ENCODE peak calls at places on chromosomes 11 and 22, in ten cellular contexts. One of them, this sample, is unnamed.

GRCh38 chr22:38413085-38414008 is 41.7 kb downstream of the KCNJ4 start:
- DNase-seq in NCI-H1417: peak; percentile 12
- DNase-seq in lower lobe of right lung: peak; percentile 46
- DNase-seq in cardiac muscle cell: peak; percentile 42
- DNase-seq in thoracic aorta: no peak
- DNase-seq in B cell: no peak
- DNase-seq in hypothalamus: no peak
- DNase-seq in hippocampal formation: no peak
- DNase-seq in EH: peak; percentile 36
- DNase-seq in stimulated activated CD4-positive, alpha-beta T cell treated with anti-CD3 and anti-CD28 coated beads, Interleukin-4, amount 100 ng/mL, for 1 hour: no peak
- DNase-seq in this sample: peak; percentile 63

GRCh38 chr22:23501244-23501643 is 78.8 kb downstream of the IGLL1 start:
- DNase-seq in NCI-H1417: no peak
- DNase-seq in lower lobe of right lung: peak; percentile 2
- DNase-seq in cardiac muscle cell: no peak
- DNase-seq in thoracic aorta: no peak
- DNase-seq in B cell: no peak
- DNase-seq in hypothalamus: no peak
- DNase-seq in hippocampal formation: no peak
- DNase-seq in EH: no peak
- DNase-seq in stimulated activated CD4-positive, alpha-beta T cell treated with anti-CD3 and anti-CD28 coated beads, Interleukin-4, amount 100 ng/mL, for 1 hour: no peak
- DNase-seq in this sample: no peak

GRCh38 chr11:121152764-121153163 is 51.7 kb downstream of the TECTA start:
- DNase-seq in NCI-H1417: peak; percentile 89
- DNase-seq in lower lobe of right lung: no peak
- DNase-seq in cardiac muscle cell: no peak
- DNase-seq in thoracic aorta: no peak
- DNase-seq in B cell: no peak
- DNase-seq in hypothalamus: no peak
- DNase-seq in hippocampal formation: no peak
- DNase-seq in EH: no peak
- DNase-seq in stimulated activated CD4-positive, alpha-beta T cell treated with anti-CD3 and anti-CD28 coated beads, Interleukin-4, amount 100 ng/mL, for 1 hour: no peak
- DNase-seq in this sample: no peak

GRCh38 chr22:23414727-23415489 is 165.2 kb downstream of the IGLL1 start:
- DNase-seq in NCI-H1417: no peak
- DNase-seq in lower lobe of right lung: peak; percentile 27
- DNase-seq in cardiac muscle cell: no peak
- DNase-seq in thoracic aorta: no peak
- DNase-seq in B cell: no peak
- DNase-seq in hypothalamus: no peak
- DNase-seq in hippocampal formation: no peak
- DNase-seq in EH: no peak
- DNase-seq in stimulated activated CD4-positive, alpha-beta T cell treated with anti-CD3 and anti-CD28 coated beads, Interleukin-4, amount 100 ng/mL, for 1 hour: no peak
- DNase-seq in this sample: no peak

GRCh38 chr11:78647986-78648875 is 73.6 kb upstream of the NARS2 start:
- DNase-seq in NCI-H1417: peak; percentile 53
- DNase-seq in lower lobe of right lung: no peak
- DNase-seq in cardiac muscle cell: no peak
- DNase-seq in thoracic aorta: no peak
- DNase-seq in B cell: no peak
- DNase-seq in hypothalamus: no peak
- DNase-seq in hippocampal formation: no peak
- DNase-seq in EH: no peak
- DNase-seq in stimulated activated CD4-positive, alpha-beta T cell treated with anti-CD3 and anti-CD28 coated beads, Interleukin-4, amount 100 ng/mL, for 1 hour: no peak
- DNase-seq in this sample: no peak

GRCh38 chr11:60954421-60954820 is 2.4 kb upstream of the SLC15A3 start:
- DNase-seq in NCI-H1417: no peak
- DNase-seq in lower lobe of right lung: no peak
- DNase-seq in cardiac muscle cell: no peak
- DNase-seq in thoracic aorta: no peak
- DNase-seq in B cell: peak; percentile 70
- DNase-seq in hypothalamus: no peak
- DNase-seq in hippocampal formation: no peak
- DNase-seq in EH: no peak
- DNase-seq in stimulated activated CD4-positive, alpha-beta T cell treated with anti-CD3 and anti-CD28 coated beads, Interleukin-4, amount 100 ng/mL, for 1 hour: no peak
- DNase-seq in this sample: no peak

GRCh38 chr22:23418159-23418788 is 161.8 kb downstream of the IGLL1 start:
- DNase-seq in NCI-H1417: no peak
- DNase-seq in lower lobe of right lung: no peak
- DNase-seq in cardiac muscle cell: no peak
- DNase-seq in thoracic aorta: no peak
- DNase-seq in B cell: no peak
- DNase-seq in hypothalamus: no peak
- DNase-seq in hippocampal formation: no peak
- DNase-seq in EH: no peak
- DNase-seq in stimulated activated CD4-positive, alpha-beta T cell treated with anti-CD3 and anti-CD28 coated beads, Interleukin-4, amount 100 ng/mL, for 1 hour: no peak
- DNase-seq in this sample: no peak

GRCh38 chr11:71332046-71332445 is 79.7 kb upstream of the SHANK2 start:
- DNase-seq in NCI-H1417: no peak
- DNase-seq in lower lobe of right lung: no peak
- DNase-seq in cardiac muscle cell: no peak
- DNase-seq in thoracic aorta: no peak
- DNase-seq in B cell: no peak
- DNase-seq in hypothalamus: no peak
- DNase-seq in hippocampal formation: no peak
- DNase-seq in EH: no peak
- DNase-seq in stimulated activated CD4-positive, alpha-beta T cell treated with anti-CD3 and anti-CD28 coated beads, Interleukin-4, amount 100 ng/mL, for 1 hour: no peak
- DNase-seq in this sample: no peak

GRCh38 chr11:65899356-65900124 is 648 bp downstream of the FOSL1 start:
- DNase-seq in NCI-H1417: no peak
- DNase-seq in lower lobe of right lung: peak; percentile 76
- DNase-seq in cardiac muscle cell: peak; percentile 18
- DNase-seq in thoracic aorta: no peak
- DNase-seq in B cell: peak; percentile 57
- DNase-seq in hypothalamus: no peak
- DNase-seq in hippocampal formation: no peak
- DNase-seq in EH: peak; percentile 87
- DNase-seq in stimulated activated CD4-positive, alpha-beta T cell treated with anti-CD3 and anti-CD28 coated beads, Interleukin-4, amount 100 ng/mL, for 1 hour: peak; percentile 81
- DNase-seq in this sample: peak; percentile 88

GRCh38 chr22:49956914-49957825 is 3.4 kb upstream of the PIM3 start:
- DNase-seq in NCI-H1417: no peak
- DNase-seq in lower lobe of right lung: no peak
- DNase-seq in cardiac muscle cell: no peak
- DNase-seq in thoracic aorta: no peak
- DNase-seq in B cell: no peak
- DNase-seq in hypothalamus: no peak
- DNase-seq in hippocampal formation: no peak
- DNase-seq in EH: no peak
- DNase-seq in stimulated activated CD4-positive, alpha-beta T cell treated with anti-CD3 and anti-CD28 coated beads, Interleukin-4, amount 100 ng/mL, for 1 hour: no peak
- DNase-seq in this sample: no peak

GRCh38 chr22:27919943-27920755 is 1.1 kb upstream of the PITPNB start:
- DNase-seq in NCI-H1417: peak; percentile 12
- DNase-seq in lower lobe of right lung: no peak
- DNase-seq in cardiac muscle cell: peak; percentile 78
- DNase-seq in thoracic aorta: no peak
- DNase-seq in B cell: no peak
- DNase-seq in hypothalamus: no peak
- DNase-seq in hippocampal formation: no peak
- DNase-seq in EH: peak; percentile 86
- DNase-seq in stimulated activated CD4-positive, alpha-beta T cell treated with anti-CD3 and anti-CD28 coated beads, Interleukin-4, amount 100 ng/mL, for 1 hour: no peak
- DNase-seq in this sample: peak; percentile 47

GRCh38 chr22:37501610-37502341 is 15.6 kb upstream of the MFNG start:
- DNase-seq in NCI-H1417: peak; percentile 5
- DNase-seq in lower lobe of right lung: peak; percentile 70
- DNase-seq in cardiac muscle cell: no peak
- DNase-seq in thoracic aorta: peak; percentile 21
- DNase-seq in B cell: no peak
- DNase-seq in hypothalamus: no peak
- DNase-seq in hippocampal formation: no peak
- DNase-seq in EH: peak; percentile 90
- DNase-seq in stimulated activated CD4-positive, alpha-beta T cell treated with anti-CD3 and anti-CD28 coated beads, Interleukin-4, amount 100 ng/mL, for 1 hour: no peak
- DNase-seq in this sample: peak; percentile 90

GRCh38 chr11:134036484-134037092 is 32.3 kb upstream of the JAM3 start:
- DNase-seq in NCI-H1417: no peak
- DNase-seq in lower lobe of right lung: no peak
- DNase-seq in cardiac muscle cell: no peak
- DNase-seq in thoracic aorta: no peak
- DNase-seq in B cell: no peak
- DNase-seq in hypothalamus: no peak
- DNase-seq in hippocampal formation: no peak
- DNase-seq in EH: no peak
- DNase-seq in stimulated activated CD4-positive, alpha-beta T cell treated with anti-CD3 and anti-CD28 coated beads, Interleukin-4, amount 100 ng/mL, for 1 hour: peak; percentile 15
- DNase-seq in this sample: peak; percentile 28

GRCh38 chr11:44095506-44096359 is at the start of gene EXT2:
- DNase-seq in NCI-H1417: peak; percentile 87
- DNase-seq in lower lobe of right lung: peak; percentile 94
- DNase-seq in cardiac muscle cell: peak; percentile 90
- DNase-seq in thoracic aorta: peak; percentile 30
- DNase-seq in B cell: peak; percentile 93
- DNase-seq in hypothalamus: peak; percentile 78
- DNase-seq in hippocampal formation: peak; percentile 73
- DNase-seq in EH: peak; percentile 84
- DNase-seq in stimulated activated CD4-positive, alpha-beta T cell treated with anti-CD3 and anti-CD28 coated beads, Interleukin-4, amount 100 ng/mL, for 1 hour: peak; percentile 85
- DNase-seq in this sample: peak; percentile 95

This sample was measured in hepatic stellate cell.